ENCODE peak calls at places on chromosomes 13 and 19, in nine cellular contexts. X is fibroblast of lung, B is H1, J is heart right ventricle, V is lower leg skin, E is astrocyte, H is adipocyte, S is dorsolateral prefrontal cortex, A is GM12865. G is an unnamed sample.

GRCh38 chr19:1383014-1383310 is 745 bp upstream of the NDUFS7 start:
- DNase-seq in X (peak; percentile 84), J (no peak), S (no peak), A (no peak), B (no peak), E (peak; percentile 73), V (no peak), H (no peak), G (no peak)

GRCh38 chr13:25468330-25469178 is 96.8 kb downstream of the ATP8A2 start:
- DNase-seq in S (peak; percentile 38), V (no peak), B (peak; percentile 82), X (peak; percentile 54), J (no peak), A (peak; percentile 2), H (peak; percentile 68), E (peak; percentile 20), G (no peak)

GRCh38 chr13:108270442-108270841 is 924 bp downstream of the TNFSF13B start:
- DNase-seq in X (no peak), B (no peak), V (no peak), S (no peak), E (no peak), J (no peak), A (peak; percentile 11), H (no peak), G (peak; percentile 23)

GRCh38 chr19:2865334-2866221 is 1.6 kb upstream of the ZNF556 start:
- DNase-seq in S (no peak), E (no peak), B (no peak), J (no peak), V (no peak), X (no peak), H (no peak), A (no peak), G (no peak)

GRCh38 chr13:79775830-79776229 is 294.9 kb downstream of the NDFIP2 start:
- DNase-seq in A (peak; percentile 57), V (no peak), H (peak; percentile 77), J (no peak), B (no peak), X (peak; percentile 83), S (no peak), E (peak; percentile 72), G (peak; percentile 90)

GRCh38 chr19:3440082-3440481 is 40.2 kb downstream of the SMIM24 start:
- DNase-seq in J (peak; percentile 57), V (no peak), B (peak; percentile 92), E (no peak), H (peak; percentile 37), A (peak; percentile 68), S (no peak), X (no peak), G (no peak)

GRCh38 chr19:38551450-38551813 is 66.3 kb downstream of the MAP4K1 start:
- DNase-seq in X (no peak), E (no peak), H (no peak), B (no peak), J (no peak), A (peak; percentile 85), V (no peak), S (no peak), G (no peak)

GRCh38 chr13:113917096-113917495 is 53.2 kb upstream of the GAS6 start:
- DNase-seq in J (no peak), X (no peak), E (no peak), H (no peak), A (no peak), V (peak; percentile 71), S (peak; percentile 10), B (no peak), G (no peak)

GRCh38 chr19:34733266-34733825 is 697 bp upstream of the ZNF181 start:
- DNase-seq in J (no peak), X (no peak), E (no peak), B (no peak), H (no peak), V (peak; percentile 89), A (peak; percentile 68), S (peak; percentile 75), G (no peak)

GRCh38 chr19:58033741-58034475 is at the start of gene ZSCAN1:
- DNase-seq in J (peak; percentile 95), B (peak; percentile 96), V (peak; percentile 87), X (peak; percentile 79), E (peak; percentile 61), H (peak; percentile 52), A (no peak), S (peak; percentile 98), G (peak; percentile 14)

GRCh38 chr19:56765107-56765506 is 75.4 kb downstream of the PEG3 start:
- DNase-seq in J (peak; percentile 76), H (no peak), E (no peak), X (no peak), B (no peak), S (peak; percentile 78), V (no peak), A (no peak), G (no peak)

GRCh38 chr19:4748589-4748988 is 24.9 kb upstream of the DPP9 start:
- DNase-seq in J (no peak), H (no peak), E (no peak), A (no peak), X (no peak), S (no peak), V (no peak), B (no peak), G (no peak)

GRCh38 chr13:109200556-109200955 is 571.1 kb downstream of the MYO16 start:
- DNase-seq in B (no peak), X (no peak), J (no peak), E (no peak), S (no peak), A (no peak), H (peak; percentile 38), V (no peak), G (no peak)

GRCh38 chr13:109509154-109509905 is 277.1 kb downstream of the IRS2 start:
- DNase-seq in E (peak; percentile 85), X (peak; percentile 87), B (no peak), V (no peak), S (no peak), J (no peak), A (no peak), H (peak; percentile 28), G (peak; percentile 1)

GRCh38 chr19:54448037-54448773 is 794 bp upstream of the LENG8 start:
- DNase-seq in S (no peak), V (peak; percentile 93), E (peak; percentile 46), A (no peak), X (peak; percentile 61), J (no peak), B (peak; percentile 62), H (peak; percentile 78), G (peak; percentile 66)

GRCh38 chr13:83327091-83327490 is 555.2 kb downstream of the SLITRK1 start:
- DNase-seq in V (no peak), H (no peak), J (no peak), A (no peak), B (no peak), E (peak; percentile 1), S (no peak), X (no peak), G (no peak)

GRCh38 chr19:58157045-58157728 is 6.6 kb upstream of the ZNF329 start:
- DNase-seq in H (no peak), S (no peak), A (no peak), X (no peak), E (no peak), J (no peak), B (no peak), V (peak; percentile 62), G (no peak)

GRCh38 chr19:461664-462551 is 1.1 kb upstream of the SHC2 start:
- DNase-seq in S (peak; percentile 56), J (peak; percentile 40), B (peak; percentile 77), V (peak; percentile 92), H (peak; percentile 25), E (no peak), X (no peak), A (no peak), G (no peak)

GRCh38 chr19:11094520-11094894 is 5.2 kb downstream of the LDLR start:
- DNase-seq in J (no peak), H (peak; percentile 4), E (no peak), V (no peak), B (no peak), X (no peak), S (no peak), A (no peak), G (no peak)
- H3K4me3 ChIP-seq in J (no peak overlapping the region), H (no peak overlapping the region), E (peak overlapping the region; percentile 25), V (no peak overlapping the region), B (no peak overlapping the region), X (no peak overlapping the region), S (no peak overlapping the region), A (peak overlapping the region; percentile 19), G (no peak overlapping the region)

GRCh38 chr19:41510484-41510883 is 65.5 kb upstream of the CEACAM21 start:
- DNase-seq in J (no peak), A (no peak), X (no peak), S (no peak), E (no peak), B (no peak), V (no peak), H (no peak), G (no peak)

GRCh38 chr19:41511628-41512027 is 64.3 kb upstream of the CEACAM21 start:
- DNase-seq in S (no peak), V (no peak), J (no peak), A (no peak), X (no peak), E (no peak), H (no peak), B (no peak), G (no peak)

GRCh38 chr19:41518141-41518540 is 57.8 kb upstream of the CEACAM21 start:
- DNase-seq in H (no peak), X (no peak), A (no peak), S (no peak), J (no peak), E (no peak), B (no peak), V (no peak), G (no peak)

DNA sequence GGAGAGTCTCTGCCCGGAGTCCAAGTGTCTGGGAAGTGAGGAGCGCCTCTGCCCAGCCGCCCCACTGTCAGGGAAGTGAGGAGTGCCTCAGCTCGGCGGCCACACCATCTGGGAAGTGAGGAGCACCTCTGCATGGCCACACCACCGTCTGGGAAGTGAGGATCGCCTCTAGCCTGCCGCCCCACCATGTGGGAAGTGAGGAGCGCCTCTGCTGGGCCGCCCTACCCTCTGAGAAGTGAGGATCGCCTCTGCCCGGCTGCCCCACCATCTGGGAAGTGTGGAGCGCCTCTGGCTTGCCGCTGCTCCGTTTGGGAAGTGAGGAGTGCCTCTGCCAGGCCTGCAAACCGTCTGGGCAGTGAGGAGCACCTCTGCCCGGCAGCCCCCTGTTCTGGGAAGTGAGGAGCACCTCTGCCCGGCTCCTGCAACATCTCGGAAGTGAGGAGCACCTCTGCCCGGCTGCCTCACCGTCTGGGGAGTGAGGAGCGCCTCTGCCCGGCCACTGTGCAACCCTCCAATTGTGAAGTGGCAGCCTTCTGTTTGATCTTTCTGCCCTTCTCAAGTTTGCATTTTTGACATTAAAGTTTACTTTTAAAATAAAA is 60.8 kb upstream of the CEACAM21 start:
- DNase-seq in J (no peak), E (no peak), X (no peak), S (no peak), B (no peak), V (no peak), A (no peak), H (no peak), G (no peak)
- H3K4me3 ChIP-seq in J (no peak overlapping the region), E (no peak overlapping the region), X (no peak overlapping the region), S (no peak overlapping the region), B (no peak overlapping the region), V (no peak overlapping the region), A (no peak overlapping the region), H (no peak overlapping the region), G (no peak overlapping the region)

GRCh38 chr19:46901701-46902401 is 41.1 kb downstream of the ARHGAP35 start:
- DNase-seq in A (no peak), X (peak; percentile 71), E (peak; percentile 61), J (no peak), H (no peak), V (no peak), B (no peak), S (no peak), G (peak; percentile 59)
- H3K4me3 ChIP-seq in A (no peak overlapping the region), X (no peak overlapping the region), E (no peak overlapping the region), J (no peak overlapping the region), H (no peak overlapping the region), V (no peak overlapping the region), B (no peak overlapping the region), S (no peak overlapping the region), G (no peak overlapping the region)

GRCh38 chr13:76884571-76885202 is 1.5 kb downstream of the KCTD12 start:
- DNase-seq in X (peak; percentile 32), A (peak; percentile 12), V (no peak), S (no peak), B (no peak), H (peak; percentile 60), E (peak; percentile 19), J (no peak), G (peak; percentile 67)
- H3K4me3 ChIP-seq in X (peak overlapping the region; percentile 75), A (peak overlapping the region; percentile 81), V (peak overlapping the region; percentile 75), S (peak overlapping the region; percentile 71), B (peak overlapping the region; percentile 69), H (peak overlapping the region; percentile 87), E (peak overlapping the region; percentile 60), J (peak overlapping the region; percentile 87), G (peak overlapping the region; percentile 95)

G was measured in fibroblast of the aortic adventitia.